ENCODE peak calls at places on chromosomes 7 and 10, in four cellular contexts. One of them, this sample, is unnamed.

GRCh38 chr10:88342733-88343310 is 240.3 kb downstream of the RNLS start:
- DNase-seq in IMR-90: no peak
- DNase-seq in H9: no peak
- DNase-seq in mesendoderm: no peak
- DNase-seq in this sample: no peak

GRCh38 chr7:101870361-101871062 is 53.1 kb downstream of the CUX1 start:
- DNase-seq in IMR-90: peak
- DNase-seq in H9: peak
- DNase-seq in mesendoderm: peak
- DNase-seq in this sample: no peak

GRCh38 chr7:50693475-50693874 is 89.2 kb downstream of the GRB10 start:
- DNase-seq in IMR-90: no peak
- DNase-seq in H9: no peak
- DNase-seq in mesendoderm: no peak
- DNase-seq in this sample: no peak

GRCh38 chr10:25059990-25060389 is 43.6 kb downstream of the THNSL1 start:
- DNase-seq in IMR-90: peak
- DNase-seq in H9: no peak
- DNase-seq in mesendoderm: peak
- DNase-seq in this sample: no peak

GRCh38 chr7:139657749-139658148 is 120.0 kb downstream of the HIPK2 start:
- DNase-seq in IMR-90: no peak
- DNase-seq in H9: no peak
- DNase-seq in mesendoderm: no peak
- DNase-seq in this sample: no peak

GRCh38 chr7:47672966-47673365 is 91.1 kb upstream of the TNS3 start:
- DNase-seq in IMR-90: no peak
- DNase-seq in H9: no peak
- DNase-seq in mesendoderm: peak
- DNase-seq in this sample: no peak

GRCh38 chr7:78465894-78466293 is 667.3 kb downstream of the PHTF2 start:
- DNase-seq in IMR-90: no peak
- DNase-seq in H9: no peak
- DNase-seq in mesendoderm: peak
- DNase-seq in this sample: peak

GRCh38 chr10:17348111-17349008 is 106.0 kb downstream of the ST8SIA6 start:
- DNase-seq in IMR-90: peak
- DNase-seq in H9: no peak
- DNase-seq in mesendoderm: no peak
- DNase-seq in this sample: no peak

GRCh38 chr10:128852449-128852848 is 614.6 kb upstream of the MGMT start:
- DNase-seq in IMR-90: no peak
- DNase-seq in H9: no peak
- DNase-seq in mesendoderm: no peak
- DNase-seq in this sample: no peak

GRCh38 chr10:12540341-12540781 is 191.0 kb downstream of the CAMK1D start:
- DNase-seq in IMR-90: peak
- DNase-seq in H9: no peak
- DNase-seq in mesendoderm: no peak
- DNase-seq in this sample: no peak

GRCh38 chr7:67447297-67447696 is 450.7 kb downstream of the TYW1 start:
- DNase-seq in IMR-90: no peak
- DNase-seq in H9: no peak
- DNase-seq in mesendoderm: no peak
- DNase-seq in this sample: no peak

GRCh38 chr10:47020491-47020890 is 109.3 kb downstream of the PTPN20 start:
- DNase-seq in IMR-90: peak
- DNase-seq in H9: no peak
- DNase-seq in mesendoderm: no peak
- DNase-seq in this sample: no peak

GRCh38 chr10:86113044-86113443 is 253.6 kb downstream of the GRID1 start:
- DNase-seq in IMR-90: no peak
- DNase-seq in H9: no peak
- DNase-seq in mesendoderm: no peak
- DNase-seq in this sample: no peak

GRCh38 chr10:133405272-133405671 is 11.3 kb downstream of the MTG1 start:
- DNase-seq in IMR-90: no peak
- DNase-seq in H9: no peak
- DNase-seq in mesendoderm: no peak
- DNase-seq in this sample: no peak

GRCh38 chr10:48523820-48524758 is 80.8 kb downstream of the ARHGAP22 start:
- DNase-seq in IMR-90: no peak
- DNase-seq in H9: peak
- DNase-seq in mesendoderm: peak
- DNase-seq in this sample: no peak

GRCh38 chr10:78445308-78445707 is 411.6 kb downstream of the RPS24 start:
- DNase-seq in IMR-90: no peak
- DNase-seq in H9: no peak
- DNase-seq in mesendoderm: no peak
- DNase-seq in this sample: no peak

GRCh38 chr10:13165177-13165576 is 3.8 kb downstream of the MCM10 start:
- DNase-seq in IMR-90: no peak
- DNase-seq in H9: no peak
- DNase-seq in mesendoderm: no peak
- DNase-seq in this sample: no peak

GRCh38 chr10:91778485-91778884 is 19.7 kb upstream of the TNKS2 start:
- DNase-seq in IMR-90: no peak
- DNase-seq in H9: no peak
- DNase-seq in mesendoderm: peak
- DNase-seq in this sample: no peak

GRCh38 chr7:66505009-66505408 is 123.7 kb upstream of the KCTD7 start:
- DNase-seq in IMR-90: no peak
- DNase-seq in H9: no peak
- DNase-seq in mesendoderm: no peak
- DNase-seq in this sample: no peak

GRCh38 chr10:121355161-121355560 is 243.1 kb downstream of the FGFR2 start:
- DNase-seq in IMR-90: no peak
- DNase-seq in H9: no peak
- DNase-seq in mesendoderm: no peak
- DNase-seq in this sample: no peak

GRCh38 chr7:51350195-51350896 is 33.7 kb upstream of the COBL start:
- DNase-seq in IMR-90: no peak
- DNase-seq in H9: no peak
- DNase-seq in mesendoderm: no peak
- DNase-seq in this sample: no peak

GRCh38 chr7:115973381-115973780 is 57.2 kb downstream of the TFEC start:
- DNase-seq in IMR-90: no peak
- DNase-seq in H9: no peak
- DNase-seq in mesendoderm: no peak
- DNase-seq in this sample: no peak

GRCh38 chr7:156943091-156944041 is 6.1 kb upstream of the NOM1 start:
- DNase-seq in IMR-90: no peak
- DNase-seq in H9: peak
- DNase-seq in mesendoderm: no peak
- DNase-seq in this sample: no peak

GRCh38 chr10:119932631-119933030 is 40.1 kb downstream of the SEC23IP start:
- DNase-seq in IMR-90: no peak
- DNase-seq in H9: no peak
- DNase-seq in mesendoderm: peak
- DNase-seq in this sample: no peak
- H4K5ac ChIP-seq in IMR-90: no peak
- H4K5ac ChIP-seq in H9: no peak
- H4K5ac ChIP-seq in mesendoderm: no peak
- H4K5ac ChIP-seq in this sample: no peak

GRCh38 chr10:28429573-28430216 is 103.2 kb upstream of the WAC start:
- DNase-seq in IMR-90: peak
- DNase-seq in H9: no peak
- DNase-seq in mesendoderm: peak
- DNase-seq in this sample: no peak

GRCh38 chr10:28432210-28432676 is 100.7 kb upstream of the WAC start:
- DNase-seq in IMR-90: peak
- DNase-seq in H9: peak
- DNase-seq in mesendoderm: peak
- DNase-seq in this sample: peak

GRCh38 chr10:28431139-28431538 is 101.8 kb upstream of the WAC start:
- DNase-seq in IMR-90: no peak
- DNase-seq in H9: peak
- DNase-seq in mesendoderm: peak
- DNase-seq in this sample: peak

GRCh38 chr10:28429045-28429444 is 103.9 kb upstream of the WAC start:
- DNase-seq in IMR-90: no peak
- DNase-seq in H9: no peak
- DNase-seq in mesendoderm: no peak
- DNase-seq in this sample: no peak

DNA sequence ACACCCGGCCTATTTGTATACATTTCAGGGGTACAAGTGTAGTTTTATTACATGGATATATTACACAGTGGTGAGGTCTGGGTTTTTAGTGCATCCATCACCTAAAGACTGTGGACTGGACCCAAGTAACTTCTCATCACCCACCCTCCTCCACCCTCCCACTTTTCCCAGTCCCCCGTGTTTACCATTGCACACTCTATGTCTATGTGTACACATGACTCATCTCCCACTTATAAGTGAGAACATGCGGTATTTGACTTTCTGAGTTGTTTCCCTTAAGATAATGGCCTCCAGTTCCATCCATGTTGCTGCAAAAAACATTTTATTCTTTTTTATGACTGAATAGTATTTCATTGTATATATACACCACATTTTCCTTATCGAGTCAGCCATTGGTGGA is 98.9 kb upstream of the WAC start:
- DNase-seq in IMR-90: no peak
- DNase-seq in H9: no peak
- DNase-seq in mesendoderm: no peak
- DNase-seq in this sample: no peak
- H4K5ac ChIP-seq in IMR-90: no peak
- H4K5ac ChIP-seq in H9: no peak
- H4K5ac ChIP-seq in mesendoderm: no peak
- H4K5ac ChIP-seq in this sample: no peak

DNA sequence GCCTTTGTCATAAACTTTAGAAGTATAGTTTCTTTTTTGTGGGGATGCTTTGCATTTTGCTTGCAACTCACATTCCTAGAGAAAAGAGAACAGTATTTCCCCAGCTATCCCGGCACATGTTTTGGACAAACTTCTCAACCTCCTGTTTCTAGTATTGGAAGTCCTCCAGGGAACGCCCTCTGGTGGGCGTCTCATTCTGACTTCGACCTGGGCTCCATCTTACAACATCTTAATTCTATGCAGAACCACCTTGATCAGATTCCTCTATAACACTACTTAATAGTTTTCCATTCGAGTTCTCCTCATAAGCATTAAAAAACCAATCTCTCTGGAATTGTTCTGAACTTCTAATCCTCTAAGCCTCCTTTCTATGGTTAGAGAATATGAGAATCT is 139.5 kb upstream of the FZD8 start:
- DNase-seq in IMR-90: no peak
- DNase-seq in H9: peak
- DNase-seq in mesendoderm: peak
- DNase-seq in this sample: no peak
- H4K5ac ChIP-seq in IMR-90: no peak
- H4K5ac ChIP-seq in H9: no peak
- H4K5ac ChIP-seq in mesendoderm: no peak
- H4K5ac ChIP-seq in this sample: no peak

DNA sequence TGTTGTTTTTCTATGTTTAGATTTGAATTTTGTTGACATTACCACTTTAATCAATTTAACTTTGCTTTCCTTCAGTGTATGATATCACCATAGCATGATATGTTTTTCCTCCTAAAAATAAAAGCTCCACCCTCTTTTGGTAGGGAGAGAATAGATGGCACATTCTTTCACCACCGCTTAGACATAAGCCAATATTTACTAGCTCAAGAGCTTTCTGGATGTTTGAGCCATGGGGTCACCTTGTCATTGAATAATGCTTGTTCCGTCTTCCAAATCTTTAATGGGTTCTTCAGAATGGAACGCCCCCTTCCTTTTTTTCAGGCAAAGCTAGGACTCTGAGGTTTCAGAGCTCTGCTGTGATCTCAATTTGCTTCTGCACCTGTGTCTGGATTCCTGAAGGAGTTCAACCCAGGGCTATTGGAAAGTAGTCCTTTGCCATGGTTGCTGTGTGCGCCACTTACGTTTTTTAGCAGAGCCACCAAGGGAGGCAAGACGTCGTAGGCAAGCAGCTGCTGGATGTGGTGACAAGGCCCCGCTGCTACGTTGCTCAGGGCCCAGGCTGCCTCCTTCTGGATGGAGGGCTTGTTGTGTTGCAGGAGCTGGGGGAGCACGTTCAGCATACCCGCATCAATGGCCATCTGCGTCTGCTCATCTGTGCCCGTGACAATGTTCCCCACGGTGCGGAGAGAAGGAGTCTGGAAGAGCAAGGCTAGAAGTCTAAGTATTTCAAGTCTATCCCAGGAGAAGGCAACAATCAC is 23.3 kb downstream of the KPNA7 start:
- DNase-seq in IMR-90: no peak
- DNase-seq in H9: peak
- DNase-seq in mesendoderm: peak
- DNase-seq in this sample: no peak
- H4K5ac ChIP-seq in IMR-90: no peak
- H4K5ac ChIP-seq in H9: no peak
- H4K5ac ChIP-seq in mesendoderm: no peak
- H4K5ac ChIP-seq in this sample: no peak